ENCODE peak calls at places on chromosome 3, in four cellular contexts. Z, S, P and F are unnamed samples.

GRCh38 chr3:3801510-3801841 is 2.2 kb downstream of the LRRN1 start:
- DNase-seq in Z (no peak), S (no peak), P (no peak), F (no peak)

GRCh38 chr3:128079823-128080222 is 27.6 kb downstream of the SEC61A1 start:
- DNase-seq in Z (no peak), S (no peak), P (no peak), F (no peak)

GRCh38 chr3:15063238-15063637 is 1.9 kb downstream of the MRPS25 start:
- DNase-seq in Z (no peak), S (no peak), P (peak), F (no peak)

GRCh38 chr3:66889758-66890576 is 108.1 kb upstream of the KBTBD8 start:
- DNase-seq in Z (no peak), S (no peak), P (no peak), F (no peak)

GRCh38 chr3:189787622-189788021 is 156.4 kb downstream of the TP63 start:
- DNase-seq in Z (no peak), S (no peak), P (no peak), F (no peak)

GRCh38 chr3:130789678-130790340 is 43.2 kb upstream of the PIK3R4 start:
- DNase-seq in Z (no peak), S (peak), P (no peak), F (no peak)

GRCh38 chr3:41247590-41247989 is 48.3 kb downstream of the CTNNB1 start:
- DNase-seq in Z (peak), S (no peak), P (no peak), F (no peak)

GRCh38 chr3:127675651-127676391 is 3.1 kb downstream of the ABTB1 start:
- DNase-seq in Z (no peak), S (no peak), P (no peak), F (no peak)

GRCh38 chr3:8536106-8537052 is 34.8 kb downstream of the LMCD1 start:
- DNase-seq in Z (no peak), S (no peak), P (no peak), F (no peak)

GRCh38 chr3:108219336-108219735 is 2.9 kb downstream of the IFT57 start:
- DNase-seq in Z (no peak), S (no peak), P (no peak), F (no peak)

GRCh38 chr3:13894812-13895154 is 14.9 kb upstream of the WNT7A start:
- DNase-seq in Z (no peak), S (no peak), P (no peak), F (peak)
- TF ChIP-seq EP300 in Z (no peak), S (no peak), P (no peak), F (no peak)

GRCh38 chr3:49017646-49017977 is 768 bp downstream of the DALRD3 start:
- DNase-seq in Z (no peak), S (peak), P (no peak), F (no peak)

GRCh38 chr3:49018707-49019006 is 277 bp upstream of the DALRD3 start:
- DNase-seq in Z (no peak), S (no peak), P (no peak), F (no peak)

GRCh38 chr3:49017229-49017615 is 1.2 kb downstream of the DALRD3 start:
- DNase-seq in Z (no peak), S (no peak), P (no peak), F (no peak)

GRCh38 chr3:49016414-49017228 is 1.8 kb downstream of the DALRD3 start:
- DNase-seq in Z (no peak), S (no peak), P (peak), F (no peak)

DNA sequence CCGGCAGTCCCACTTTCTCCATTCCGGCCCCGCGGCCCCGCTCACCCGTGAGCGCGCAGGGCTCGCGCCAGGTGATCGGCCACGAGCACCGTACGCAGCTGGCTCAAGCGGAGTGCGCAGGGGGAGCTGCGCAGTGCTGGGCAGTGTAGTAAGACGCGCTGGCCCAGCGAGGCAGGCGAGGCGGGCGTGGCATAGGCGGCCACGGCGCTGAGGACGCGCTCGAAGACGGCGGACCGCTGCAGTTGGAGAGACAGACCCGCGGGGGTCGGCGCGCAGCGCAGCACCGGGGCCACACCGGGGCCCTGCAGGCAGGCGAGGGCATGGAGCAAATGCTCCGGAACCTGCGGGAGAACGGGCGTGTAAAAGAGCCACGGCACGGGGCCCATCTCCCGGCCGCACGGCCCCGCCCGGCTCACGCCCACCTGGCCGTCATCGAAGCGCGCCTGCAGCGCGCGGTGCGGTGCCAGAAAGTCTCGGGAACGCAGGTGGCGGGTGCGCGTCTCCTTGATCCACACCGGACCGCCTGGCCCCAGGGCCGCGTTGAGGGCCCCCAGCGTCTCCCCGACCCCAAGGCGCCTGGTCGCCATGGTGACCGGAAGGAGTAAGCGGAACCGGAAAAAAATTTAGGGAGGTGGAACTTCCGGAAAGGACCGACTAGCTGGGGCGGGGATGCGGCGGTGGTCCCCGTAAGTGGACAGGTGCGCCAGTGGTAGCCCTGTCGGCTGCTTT is at the start of gene DALRD3:
- DNase-seq in Z (peak), S (peak), P (peak), F (no peak)
- TF ChIP-seq POLR2AphosphoS5 in Z (peak), S (peak), P (peak), F (peak)

GRCh38 chr3:101853971-101854370 is 4.7 kb downstream of the NFKBIZ start:
- DNase-seq in Z (no peak), S (no peak), P (no peak), F (no peak)

GRCh38 chr3:101852315-101852714 is 3.0 kb downstream of the NFKBIZ start:
- DNase-seq in Z (no peak), S (no peak), P (no peak), F (no peak)

GRCh38 chr3:101853465-101853864 is 4.2 kb downstream of the NFKBIZ start:
- DNase-seq in Z (no peak), S (no peak), P (no peak), F (no peak)

GRCh38 chr3:101851833-101852232 is 2.5 kb downstream of the NFKBIZ start:
- DNase-seq in Z (no peak), S (no peak), P (no peak), F (no peak)

GRCh38 chr3:101852983-101853382 is 3.7 kb downstream of the NFKBIZ start:
- DNase-seq in Z (no peak), S (no peak), P (no peak), F (no peak)
- H3K4me3 ChIP-seq in Z (no peak), S (no peak), P (no peak), F (peak)

GRCh38 chr3:173531602-173532001 is 134.1 kb downstream of the NLGN1 start:
- DNase-seq in Z (no peak), S (no peak), P (no peak), F (no peak)
- TF ChIP-seq EP300 in Z (no peak), S (no peak), P (no peak), F (no peak)

GRCh38 chr3:59607628-59608027 is 557.8 kb upstream of the CFAP20DC start:
- DNase-seq in Z (peak), S (no peak), P (no peak), F (no peak)

GRCh38 chr3:59606638-59607262 is 556.9 kb upstream of the CFAP20DC start:
- DNase-seq in Z (no peak), S (no peak), P (peak), F (no peak)

GRCh38 chr3:59611649-59612431 is 562.0 kb upstream of the CFAP20DC start:
- DNase-seq in Z (no peak), S (no peak), P (peak), F (no peak)

GRCh38 chr3:59608356-59608755 is 558.5 kb upstream of the CFAP20DC start:
- DNase-seq in Z (no peak), S (no peak), P (no peak), F (no peak)

GRCh38 chr3:59609967-59610366 is 560.1 kb upstream of the CFAP20DC start:
- DNase-seq in Z (no peak), S (no peak), P (no peak), F (no peak)
- TF ChIP-seq POLR2AphosphoS5 in Z (no peak), S (peak), P (no peak), F (no peak)

GRCh38 chr3:114384558-114384903 is 90.7 kb downstream of the TIGIT start:
- DNase-seq in Z (no peak), S (no peak), P (no peak), F (no peak)

GRCh38 chr3:114389156-114389555 is 95.3 kb downstream of the TIGIT start:
- DNase-seq in Z (no peak), S (no peak), P (no peak), F (no peak)

GRCh38 chr3:114379266-114379665 is 85.4 kb downstream of the TIGIT start:
- DNase-seq in Z (no peak), S (no peak), P (no peak), F (no peak)

GRCh38 chr3:114380233-114380645 is 86.4 kb downstream of the TIGIT start:
- DNase-seq in Z (no peak), S (peak), P (no peak), F (no peak)

GRCh38 chr3:114383875-114384557 is 90.2 kb downstream of the TIGIT start:
- DNase-seq in Z (peak), S (peak), P (peak), F (no peak)
- H3K4me3 ChIP-seq in Z (no peak), S (peak), P (no peak), F (peak)

GRCh38 chr3:62139957-62140356 is 233.4 kb downstream of the FEZF2 start:
- DNase-seq in Z (no peak), S (no peak), P (no peak), F (no peak)
- TF ChIP-seq EP300 in Z (no peak), S (no peak), P (no peak), F (no peak)

GRCh38 chr3:44687898-44688297 is 24.6 kb upstream of the ZNF502 start:
- DNase-seq in Z (no peak), S (no peak), P (no peak), F (no peak)

GRCh38 chr3:44682182-44682896 is 30.1 kb upstream of the ZNF502 start:
- DNase-seq in Z (no peak), S (no peak), P (no peak), F (no peak)

GRCh38 chr3:44680921-44681455 is 31.5 kb upstream of the ZNF502 start:
- DNase-seq in Z (no peak), S (no peak), P (no peak), F (no peak)

GRCh38 chr3:44685128-44685800 is 27.2 kb upstream of the ZNF502 start:
- DNase-seq in Z (no peak), S (peak), P (peak), F (no peak)
- TF ChIP-seq POLR2AphosphoS5 in Z (no peak), S (peak), P (peak), F (peak)

DNA sequence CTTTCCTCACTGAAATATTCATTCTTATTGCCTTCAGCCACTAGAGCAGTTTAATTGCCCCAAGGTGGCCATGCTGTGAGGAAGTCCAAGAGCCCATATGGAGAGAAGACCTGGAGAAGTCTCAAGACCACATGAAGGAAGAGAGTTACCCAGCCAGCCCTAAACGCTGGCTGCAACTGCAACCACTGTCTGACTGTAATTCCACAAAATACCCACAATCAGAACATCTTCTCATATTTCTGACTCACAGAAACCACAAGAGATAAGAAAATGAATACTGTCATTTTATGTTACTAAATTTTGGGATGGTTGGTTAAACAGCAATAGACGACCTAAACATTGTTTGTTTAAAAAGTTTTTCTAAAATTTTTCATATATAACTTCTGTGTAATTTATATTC is 14.7 kb upstream of the SST start:
- DNase-seq in Z (no peak), S (no peak), P (no peak), F (peak)
- H3K4me3 ChIP-seq in Z (no peak), S (no peak), P (no peak), F (no peak)

GRCh38 chr3:101573449-101574387 is at the start of gene PCNP:
- DNase-seq in Z (peak), S (peak), P (peak), F (peak)
- TF ChIP-seq EP300 in Z (peak), S (no peak), P (no peak), F (no peak)